ENCODE peak calls at places on chromosomes 11 and 22, in eight cellular contexts. R is Peyer's patch, K is AG10803, T is testis, F is psoas muscle, H is heart left ventricle, V is Panc1, W is kidney epithelial cell. Y is an unnamed sample.

GRCh38 chr11:123702137-123702536 is 39.3 kb downstream of the ZNF202 start:
- DNase-seq in H (no peak), V (no peak), T (no peak), R (no peak), F (no peak), K (no peak), W (no peak), Y (peak; percentile 17)

GRCh38 chr11:73270089-73270854 is 1.9 kb upstream of the P2RY6 start:
- DNase-seq in T (no peak), F (no peak), R (peak; percentile 44), H (no peak), W (no peak), K (no peak), V (no peak), Y (no peak)

GRCh38 chr22:31039393-31039792 is 41.7 kb upstream of the SMTN start:
- DNase-seq in K (peak; percentile 89), W (no peak), F (no peak), H (no peak), V (no peak), R (peak; percentile 48), T (peak; percentile 49), Y (peak; percentile 68)

GRCh38 chr11:108220721-108221346 is 1.6 kb downstream of the NPAT start:
- DNase-seq in K (no peak), W (no peak), R (no peak), V (no peak), F (no peak), H (no peak), T (no peak), Y (peak; percentile 14)

GRCh38 chr11:49208006-49208721 is at the start of gene FOLH1:
- DNase-seq in K (peak; percentile 0), R (peak; percentile 47), V (no peak), F (peak; percentile 54), H (peak; percentile 62), T (peak; percentile 53), W (peak; percentile 2), Y (peak; percentile 15)

GRCh38 chr11:32991898-32992297 is 23.8 kb upstream of the DEPDC7 start:
- DNase-seq in V (no peak), T (no peak), R (no peak), K (no peak), F (no peak), H (no peak), W (no peak), Y (no peak)

GRCh38 chr11:10716122-10716521 is 22.6 kb upstream of the IRAG1 start:
- DNase-seq in H (no peak), F (no peak), W (no peak), R (no peak), T (no peak), K (peak; percentile 37), V (no peak), Y (peak; percentile 30)

GRCh38 chr11:63620928-63621539 is 6.8 kb upstream of the PLAAT3 start:
- DNase-seq in V (no peak), T (no peak), H (no peak), W (no peak), K (no peak), F (no peak), R (no peak), Y (no peak)

GRCh38 chr11:72024073-72024749 is 25.5 kb downstream of the IL18BP start:
- DNase-seq in W (no peak), R (no peak), F (no peak), T (no peak), H (no peak), V (no peak), K (no peak), Y (no peak)

GRCh38 chr11:7286178-7286577 is 34.5 kb downstream of the SYT9 start:
- DNase-seq in K (no peak), H (no peak), V (no peak), R (no peak), T (no peak), W (no peak), F (no peak), Y (no peak)

GRCh38 chr22:21444701-21445436 is 22.3 kb upstream of the TMEM191C start:
- DNase-seq in R (peak; percentile 37), T (peak; percentile 13), V (no peak), K (no peak), F (peak; percentile 47), W (no peak), H (no peak), Y (no peak)

GRCh38 chr11:45170484-45170883 is 24.0 kb downstream of the PRDM11 start:
- DNase-seq in T (no peak), F (no peak), K (no peak), W (no peak), H (no peak), V (no peak), R (no peak), Y (no peak)

GRCh38 chr22:43825651-43826050 is 13.5 kb upstream of the EFCAB6 start:
- DNase-seq in R (peak; percentile 23), V (no peak), W (no peak), K (peak; percentile 6), F (peak; percentile 5), T (no peak), H (no peak), Y (no peak)

GRCh38 chr11:94089356-94089755 is 39.3 kb upstream of the PANX1 start:
- DNase-seq in V (no peak), T (no peak), K (no peak), F (no peak), W (no peak), R (no peak), H (peak; percentile 44), Y (no peak)

GRCh38 chr11:7874061-7874460 is 57.0 kb downstream of the OR10A6 start:
- DNase-seq in F (no peak), V (no peak), R (no peak), W (no peak), H (no peak), T (no peak), K (no peak), Y (no peak)

GRCh38 chr11:119421351-119421750 is 1.6 kb downstream of the THY1 start:
- DNase-seq in H (no peak), K (no peak), F (no peak), V (no peak), W (no peak), T (no peak), R (no peak), Y (peak; percentile 65)

GRCh38 chr22:37229012-37229804 is 14.9 kb downstream of the RAC2 start:
- DNase-seq in R (no peak), V (peak; percentile 20), T (no peak), F (no peak), W (peak; percentile 60), K (peak; percentile 83), H (no peak), Y (peak; percentile 89)

GRCh38 chr22:17769013-17769715 is 5.1 kb downstream of the BID start:
- DNase-seq in H (no peak), R (no peak), W (no peak), F (no peak), T (no peak), K (no peak), V (no peak), Y (no peak)

GRCh38 chr22:45230026-45230845 is 10.5 kb downstream of the KIAA0930 start:
- DNase-seq in R (no peak), T (no peak), V (no peak), K (no peak), W (no peak), H (no peak), F (peak; percentile 49), Y (no peak)

GRCh38 chr11:2698386-2699184 is 1.2 kb downstream of the KCNQ1OT1 start:
- DNase-seq in V (no peak), T (no peak), H (peak; percentile 11), W (no peak), K (no peak), F (peak; percentile 44), R (peak; percentile 41), Y (peak; percentile 14)

GRCh38 chr11:68843703-68844312 is 2.1 kb upstream of the CPT1A start:
- DNase-seq in F (peak; percentile 78), K (no peak), T (peak; percentile 70), V (no peak), R (peak; percentile 95), W (no peak), H (peak; percentile 93), Y (no peak)

GRCh38 chr11:102836290-102836875 is 7.0 kb downstream of the MMP3 start:
- DNase-seq in H (no peak), R (no peak), W (no peak), T (no peak), V (no peak), F (no peak), K (peak; percentile 92), Y (peak; percentile 74)

GRCh38 chr11:39810358-39810757 is 1649.1 kb downstream of the LRRC4C start:
- DNase-seq in R (no peak), T (no peak), K (no peak), H (no peak), V (no peak), W (no peak), F (no peak), Y (no peak)

GRCh38 chr11:31641477-31642062 is 132.0 kb downstream of the ELP4 start:
- DNase-seq in H (no peak), W (no peak), F (no peak), T (peak; percentile 60), R (no peak), K (peak; percentile 33), V (no peak), Y (peak; percentile 53)
- TF ChIP-seq CTCF in H (peak; percentile 58), W (peak; percentile 80), F (peak; percentile 51), T (no peak), R (peak; percentile 36), K (peak; percentile 69), V (peak; percentile 84), Y (peak; percentile 64)

GRCh38 chr11:1333091-1333772 is 23.8 kb upstream of the TOLLIP start:
- DNase-seq in K (no peak), W (no peak), R (no peak), T (no peak), V (no peak), H (no peak), F (no peak), Y (no peak)
- H3K4me3 ChIP-seq in K (no peak overlapping the region), W (no peak overlapping the region), R (no peak overlapping the region), T (no peak overlapping the region), V (no peak overlapping the region), H (no peak overlapping the region), F (no peak overlapping the region), Y (no peak overlapping the region)

GRCh38 chr11:55795256-55795655 is at the start of gene OR5D14:
- DNase-seq in H (no peak), V (no peak), T (no peak), R (no peak), F (no peak), W (no peak), K (no peak), Y (no peak)
- TF ChIP-seq CTCF in H (no peak), V (no peak), T (no peak), R (no peak), F (no peak), W (no peak), K (no peak), Y (no peak)

GRCh38 chr11:96906521-96906920 is 516.7 kb downstream of the JRKL start:
- DNase-seq in W (no peak), K (no peak), R (no peak), H (no peak), F (no peak), T (no peak), V (no peak), Y (no peak)

GRCh38 chr11:96899971-96900370 is 510.2 kb downstream of the JRKL start:
- DNase-seq in W (no peak), V (no peak), H (no peak), T (no peak), R (no peak), F (no peak), K (no peak), Y (no peak)

GRCh38 chr11:96905084-96905641 is 515.4 kb downstream of the JRKL start:
- DNase-seq in F (no peak), K (no peak), V (no peak), R (no peak), T (no peak), W (no peak), H (no peak), Y (no peak)

GRCh38 chr11:96905663-96906062 is 515.9 kb downstream of the JRKL start:
- DNase-seq in T (no peak), R (no peak), F (no peak), W (no peak), K (no peak), H (no peak), V (no peak), Y (no peak)
- H3K4me3 ChIP-seq in T (no peak overlapping the region), R (no peak overlapping the region), F (no peak overlapping the region), W (no peak overlapping the region), K (no peak overlapping the region), H (no peak overlapping the region), V (no peak overlapping the region), Y (no peak overlapping the region)

Y was measured in fibroblast of mammary gland.